ENCODE peak calls at places on chromosomes 2 and 18, in five cellular contexts. P is stomach, K is upper lobe of left lung, L is transverse colon, H is tibial nerve. I is an unnamed sample.

GRCh38 chr18:36441872-36442271 is 144.4 kb downstream of the FHOD3 start:
- DNase-seq in P (no peak), K (no peak), L (no peak), H (no peak), I (no peak)

GRCh38 chr2:53520630-53520940 is 247.0 kb upstream of the CHAC2 start:
- DNase-seq in P (no peak), K (no peak), L (no peak), H (no peak), I (no peak)

GRCh38 chr2:128781166-128781887 is 462.7 kb upstream of the HS6ST1 start:
- DNase-seq in P (no peak), K (no peak), L (no peak), H (no peak), I (peak; percentile 79)

GRCh38 chr18:59006461-59007067 is 133.1 kb upstream of the SEC11C start:
- DNase-seq in P (no peak), K (no peak), L (no peak), H (no peak), I (no peak)

GRCh38 chr2:164810843-164811242 is 30.8 kb downstream of the COBLL1 start:
- DNase-seq in P (no peak), K (no peak), L (no peak), H (no peak), I (no peak)

GRCh38 chr18:12449040-12449814 is 41.5 kb downstream of the PRELID3A start:
- DNase-seq in P (no peak), K (no peak), L (no peak), H (no peak), I (no peak)

GRCh38 chr2:72415781-72416180 is 268.1 kb upstream of the CYP26B1 start:
- DNase-seq in P (no peak), K (no peak), L (no peak), H (no peak), I (no peak)

GRCh38 chr2:177338177-177338721 is 54.3 kb upstream of the AGPS start:
- DNase-seq in P (no peak), K (no peak), L (no peak), H (no peak), I (no peak)

GRCh38 chr2:233643128-233643527 is 6.9 kb downstream of the UGT1A10 start:
- DNase-seq in P (no peak), K (no peak), L (peak; percentile 38), H (no peak), I (no peak)

GRCh38 chr18:23893653-23894052 is 120.9 kb upstream of the TTC39C start:
- DNase-seq in P (no peak), K (no peak), L (no peak), H (no peak), I (no peak)

GRCh38 chr2:98550165-98550564 is 58.1 kb downstream of the COA5 start:
- DNase-seq in P (no peak), K (no peak), L (no peak), H (no peak), I (no peak)

GRCh38 chr18:46916551-46917107 is 678 bp downstream of the PIAS2 start:
- DNase-seq in P (no peak), K (no peak), L (no peak), H (no peak), I (no peak)

GRCh38 chr2:169366066-169366465 is 3.7 kb upstream of the LRP2 start:
- DNase-seq in P (no peak), K (no peak), L (no peak), H (no peak), I (no peak)

GRCh38 chr2:179622122-179622521 is 239.3 kb downstream of the ZNF385B start:
- DNase-seq in P (no peak), K (no peak), L (no peak), H (no peak), I (no peak)

GRCh38 chr2:174753038-174753633 is 11.1 kb downstream of the CHRNA1 start:
- DNase-seq in P (no peak), K (no peak), L (no peak), H (no peak), I (no peak)
- TF ChIP-seq EP300 in P (no peak), K (no peak), L (no peak), H (no peak), I (no peak)

GRCh38 chr2:241608881-241609280 is 28.1 kb downstream of the THAP4 start:
- DNase-seq in P (no peak), K (no peak), L (no peak), H (no peak), I (no peak)

GRCh38 chr2:241611062-241611461 is 25.9 kb downstream of the THAP4 start:
- DNase-seq in P (no peak), K (peak; percentile 54), L (no peak), H (no peak), I (no peak)

GRCh38 chr2:241607162-241607885 is 29.6 kb downstream of the THAP4 start:
- DNase-seq in P (no peak), K (no peak), L (no peak), H (no peak), I (no peak)

GRCh38 chr2:241612156-241613017 is 24.6 kb downstream of the THAP4 start:
- DNase-seq in P (no peak), K (no peak), L (no peak), H (no peak), I (no peak)

DNA sequence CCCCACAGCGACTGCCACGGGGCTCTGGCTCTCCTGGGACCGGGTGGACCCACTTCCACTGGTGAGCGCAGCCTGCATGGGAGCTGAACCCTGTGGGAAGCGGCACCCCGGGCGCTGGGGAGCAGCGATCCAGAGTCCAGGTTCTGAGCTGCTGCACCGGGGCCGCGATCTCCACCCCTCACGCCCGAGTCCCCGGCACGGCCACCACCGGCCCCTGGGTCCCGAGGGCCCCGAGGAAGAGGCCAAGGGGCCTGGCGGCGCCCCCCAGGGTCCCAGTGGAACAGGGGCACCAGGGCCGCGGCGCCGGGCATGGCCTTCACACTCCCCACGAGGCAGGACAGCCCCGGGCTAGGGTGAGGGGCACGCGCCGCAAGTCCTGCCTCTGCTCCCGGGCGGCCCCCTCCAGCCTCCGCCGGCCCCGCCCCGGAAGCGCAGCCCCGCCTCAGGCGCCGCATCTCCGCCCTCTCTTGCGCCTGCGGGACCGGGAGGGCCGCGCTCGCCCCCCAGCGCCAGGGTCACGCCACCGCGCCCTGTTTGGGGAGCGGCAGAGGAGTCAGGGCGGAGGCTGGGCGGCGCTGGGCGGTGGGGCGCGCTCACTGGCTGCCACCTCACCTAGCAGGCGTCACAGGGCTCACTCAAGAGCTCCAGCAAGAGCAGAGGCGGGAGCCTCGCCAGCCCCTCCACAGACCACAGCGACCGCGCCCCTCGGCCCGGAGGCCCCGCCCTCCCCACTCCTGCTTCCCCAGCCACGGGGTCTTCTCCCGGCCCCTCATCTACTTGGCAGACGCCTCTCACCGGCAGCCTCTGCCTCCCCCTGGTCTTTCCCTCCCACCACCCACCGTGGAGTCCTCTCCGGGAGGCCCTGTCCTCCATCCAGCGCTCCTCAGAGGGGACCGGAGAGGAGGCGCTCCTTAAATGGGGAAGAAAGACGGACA is 26.8 kb downstream of the THAP4 start:
- DNase-seq in P (peak; percentile 90), K (peak; percentile 98), L (peak; percentile 94), H (peak; percentile 50), I (no peak)
- TF ChIP-seq POLR2A in P (no peak), K (no peak), L (peak; percentile 69), H (no peak), I (no peak)

DNA sequence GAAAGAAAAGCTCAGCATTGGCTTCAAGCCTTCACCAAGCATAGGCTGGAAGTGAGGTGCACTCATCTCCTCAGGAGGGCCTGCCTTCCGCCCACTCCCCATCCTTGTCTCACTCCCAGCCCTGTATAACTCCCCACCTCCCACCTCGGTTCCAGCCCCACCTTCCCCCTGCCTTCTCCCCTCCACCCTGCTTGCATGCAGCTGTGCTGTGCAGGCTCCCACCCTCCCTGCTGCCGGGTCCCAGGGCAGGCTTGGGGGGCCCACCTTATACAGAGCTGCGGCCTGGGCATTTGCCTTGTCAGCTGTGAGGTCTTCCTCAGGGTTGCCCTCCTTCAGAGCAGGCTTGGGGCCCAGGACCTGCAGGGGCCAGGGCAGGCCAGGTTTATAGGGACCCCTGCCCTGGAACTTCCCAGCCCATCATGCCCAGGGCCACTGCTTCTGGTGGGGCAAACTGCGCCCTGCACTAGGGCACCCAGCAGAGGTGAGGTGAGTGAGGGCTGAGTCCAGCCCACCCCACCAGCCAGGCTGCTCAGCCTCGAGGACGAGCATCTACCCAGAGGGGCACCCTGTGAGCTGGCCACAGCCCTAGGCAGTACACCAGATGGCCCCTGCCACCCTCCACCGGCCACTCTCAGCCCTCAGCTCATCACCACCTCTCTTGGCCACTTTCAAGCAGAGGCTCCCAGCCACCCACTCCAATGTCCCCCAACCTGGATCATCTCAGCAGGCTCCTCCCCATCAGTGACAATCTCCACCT is 11.6 kb downstream of the CAPG start:
- DNase-seq in P (no peak), K (peak; percentile 44), L (no peak), H (no peak), I (no peak)
- H3K36me3 ChIP-seq in P (peaks cover 6% of the 10 kb centered on the region), K (no peaks in the 10 kb centered on the region), L (no peaks in the 10 kb centered on the region), H (no peaks in the 10 kb centered on the region), I (no peaks in the 10 kb centered on the region)

DNA sequence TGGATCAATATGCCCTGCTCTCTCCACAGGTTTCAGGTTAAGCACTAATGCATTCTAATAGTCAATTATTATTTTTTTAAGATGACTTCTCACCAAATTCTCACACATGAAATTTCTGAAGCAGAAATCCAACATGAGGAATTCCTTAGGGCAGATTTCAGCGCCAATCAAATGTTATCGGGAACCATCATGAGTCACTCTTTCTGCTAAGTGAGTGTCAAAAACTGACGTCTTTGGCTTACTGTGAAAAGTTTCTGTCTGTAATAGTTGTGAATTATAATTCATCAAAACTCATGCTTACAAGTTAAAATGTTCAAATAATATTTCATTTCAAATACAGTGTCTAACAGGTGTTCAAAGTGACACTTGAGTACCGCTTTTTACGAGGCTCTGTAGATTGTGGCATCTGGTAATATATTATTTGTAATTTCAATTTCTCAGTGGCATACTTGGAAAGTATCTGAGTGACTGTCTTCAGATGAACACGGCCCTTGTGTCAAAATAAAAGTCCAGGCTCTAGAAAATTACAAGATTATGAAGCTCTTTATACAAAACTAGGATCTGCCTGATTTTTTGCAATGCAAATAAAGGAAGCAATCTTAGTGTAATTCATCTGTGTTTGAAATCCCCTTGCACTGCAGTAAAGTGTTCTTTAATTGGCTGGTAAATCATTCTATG is 1038.7 kb downstream of the SOCS6 start:
- DNase-seq in P (no peak), K (no peak), L (no peak), H (no peak), I (no peak)
- TF ChIP-seq EP300 in P (no peak), K (no peak), L (no peak), H (no peak), I (no peak)

GRCh38 chr2:26184555-26185303 is 11.8 kb downstream of the GAREM2 start:
- DNase-seq in P (peak; percentile 84), K (peak; percentile 98), L (peak; percentile 88), H (peak; percentile 62), I (no peak)
- TF ChIP-seq POLR2A in P (no peak), K (no peak), L (no peak), H (no peak), I (no peak)

DNA sequence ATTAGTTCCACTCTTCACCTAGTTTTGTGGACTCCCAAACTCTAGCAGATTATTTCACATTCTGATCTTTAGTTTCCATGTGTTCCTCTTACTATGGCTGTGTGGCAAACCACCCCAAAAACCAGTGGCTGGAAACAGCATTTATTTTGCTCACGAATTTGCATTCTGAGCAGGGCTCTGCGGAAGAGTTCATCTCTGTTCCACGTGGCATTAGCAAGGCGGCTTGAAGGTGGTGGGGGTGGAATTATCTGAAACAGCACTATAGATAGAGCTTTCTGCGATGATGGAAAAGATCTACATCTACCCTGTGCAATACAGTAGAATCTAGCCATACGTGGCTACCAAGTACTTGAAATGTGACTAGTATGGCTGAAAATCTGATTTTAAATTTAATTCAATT is 5.9 kb downstream of the TWSG1 start:
- DNase-seq in P (no peak), K (no peak), L (no peak), H (no peak), I (no peak)
- H3K36me3 ChIP-seq in P (no peaks in the 10 kb centered on the region), K (no peaks in the 10 kb centered on the region), L (no peaks in the 10 kb centered on the region), H (no peaks in the 10 kb centered on the region), I (peaks cover 14% of the 10 kb centered on the region)

GRCh38 chr18:74291771-74292540 is at the start of gene CYB5A:
- DNase-seq in P (peak; percentile 98), K (peak; percentile 96), L (peak; percentile 99), H (peak; percentile 97), I (peak; percentile 99)
- TF ChIP-seq EP300 in P (no peak), K (no peak), L (no peak), H (peak; percentile 80), I (no peak)

I was measured in esophagus muscularis mucosa.